ENCODE peak calls at places on chromosomes 7 and 10, in five cellular contexts. N is Peyer's patch, Z is Kasumi-1, P is B cell, D is cardiac fibroblast. M is an unnamed sample.

GRCh38 chr7:159032753-159033472 is 111.8 kb downstream of the VIPR2 start:
- DNase-seq in Z (no peak), P (no peak), N (no peak), D (no peak), M (no peak)

GRCh38 chr7:17142831-17143541 is 155.5 kb upstream of the AHR start:
- DNase-seq in D (peak; percentile 19), N (no peak), Z (no peak), P (no peak), M (no peak)

GRCh38 chr10:42999385-43000020 is 77.4 kb upstream of the RET start:
- DNase-seq in Z (no peak), D (no peak), N (no peak), P (peak; percentile 17), M (no peak)

GRCh38 chr10:100182908-100183307 is 2.9 kb downstream of the ERLIN1 start:
- DNase-seq in Z (no peak), N (no peak), P (no peak), D (no peak), M (no peak)

GRCh38 chr7:36999851-37000480 is 275.7 kb upstream of the AOAH start:
- DNase-seq in D (peak; percentile 3), N (no peak), P (no peak), Z (no peak), M (no peak)

GRCh38 chr10:126932516-126932915 is 27.3 kb downstream of the DOCK1 start:
- DNase-seq in N (no peak), P (peak; percentile 5), Z (no peak), D (no peak), M (no peak)

GRCh38 chr7:149489391-149490024 is 8.1 kb downstream of the ZNF746 start:
- DNase-seq in D (no peak), N (no peak), Z (no peak), P (no peak), M (no peak)

GRCh38 chr7:116357776-116358670 is 141.5 kb upstream of the CAV2 start:
- DNase-seq in P (no peak), D (peak; percentile 50), N (no peak), Z (no peak), M (no peak)

M was measured in GM06990.